ENCODE peak calls at places on chromosomes 5 and 9, in five cellular contexts. Q is glutamatergic neuron, B is left lung, L is fibroblast of the aortic adventitia, I is right lobe of liver. J is an unnamed sample.

GRCh38 chr5:137217599-137218200 is 281.4 kb downstream of the SPOCK1 start:
- DNase-seq in Q (no peak), B (no peak), L (peak; percentile 73), I (no peak), J (no peak)

GRCh38 chr9:126569036-126569435 is 44.7 kb upstream of the LMX1B start:
- DNase-seq in Q (no peak), B (no peak), L (peak; percentile 22), I (no peak), J (no peak)

GRCh38 chr5:137470111-137470920 is 28.8 kb downstream of the SPOCK1 start:
- DNase-seq in Q (no peak), B (no peak), L (peak; percentile 98), I (no peak), J (no peak)

GRCh38 chr9:26243722-26244121 is 565.5 kb upstream of the TUSC1 start:
- DNase-seq in Q (no peak), B (no peak), L (peak; percentile 27), I (no peak), J (no peak)

GRCh38 chr5:62327627-62328026 is 21.6 kb downstream of the KIF2A start:
- DNase-seq in Q (no peak), B (no peak), L (no peak), I (no peak), J (no peak)

GRCh38 chr9:38687389-38687842 is 32.5 kb downstream of the FAM240B start:
- DNase-seq in Q (no peak), B (peak; percentile 93), L (no peak), I (peak; percentile 65), J (no peak)

GRCh38 chr5:124949862-124950261 is 203.4 kb upstream of the ZNF608 start:
- DNase-seq in Q (no peak), B (no peak), L (no peak), I (no peak), J (no peak)

GRCh38 chr5:82806513-82806912 is 270.7 kb downstream of the TMEM167A start:
- DNase-seq in Q (no peak), B (no peak), L (peak; percentile 30), I (no peak), J (no peak)

GRCh38 chr9:88303785-88304495 is 84.3 kb upstream of the SPIN1 start:
- DNase-seq in Q (no peak), B (no peak), L (peak; percentile 18), I (no peak), J (peak; percentile 74)

GRCh38 chr5:150674376-150674821 is 13.3 kb downstream of the MYOZ3 start:
- DNase-seq in Q (no peak), B (no peak), L (no peak), I (no peak), J (no peak)

GRCh38 chr9:133990366-133991210 is 1.5 kb downstream of the VAV2 start:
- DNase-seq in Q (no peak), B (peak; percentile 78), L (peak; percentile 67), I (peak; percentile 81), J (no peak)

GRCh38 chr5:137808503-137809135 is 54.5 kb upstream of the HNRNPA0 start:
- DNase-seq in Q (no peak), B (no peak), L (no peak), I (no peak), J (no peak)

GRCh38 chr5:168831438-168831837 is 252.3 kb upstream of the PANK3 start:
- DNase-seq in Q (no peak), B (no peak), L (no peak), I (no peak), J (no peak)

GRCh38 chr9:128208386-128208785 is 5.2 kb downstream of the DNM1 start:
- DNase-seq in Q (no peak), B (no peak), L (no peak), I (no peak), J (no peak)

GRCh38 chr5:119389288-119390065 is 33.7 kb downstream of the TNFAIP8 start:
- DNase-seq in Q (no peak), B (no peak), L (peak; percentile 66), I (no peak), J (no peak)

GRCh38 chr5:96434201-96434645 is 1.2 kb upstream of the PCSK1 start:
- DNase-seq in Q (peak; percentile 46), B (peak; percentile 62), L (peak; percentile 76), I (peak; percentile 63), J (peak; percentile 47)

GRCh38 chr9:130626249-130626982 is 38.0 kb upstream of the PRDM12 start:
- DNase-seq in Q (peak; percentile 45), B (no peak), L (no peak), I (peak; percentile 68), J (no peak)

GRCh38 chr5:140869555-140869886 is 764 bp downstream of the PCDHA11 start:
- DNase-seq in Q (no peak), B (no peak), L (no peak), I (no peak), J (no peak)

GRCh38 chr5:140877262-140877581 is 2.1 kb downstream of the PCDHA12 start:
- DNase-seq in Q (no peak), B (no peak), L (no peak), I (no peak), J (no peak)

GRCh38 chr5:140870221-140871201 is 1.8 kb downstream of the PCDHA11 start:
- DNase-seq in Q (no peak), B (peak; percentile 77), L (no peak), I (no peak), J (no peak)

GRCh38 chr5:140875085-140876065 is at the start of gene PCDHA12:
- DNase-seq in Q (peak; percentile 35), B (no peak), L (no peak), I (no peak), J (no peak)
- TF ChIP-seq CTCF in Q (peak; percentile 65), B (no peak), L (no peak), I (no peak), J (no peak)

GRCh38 chr5:126736141-126736540 is 40.8 kb upstream of the LMNB1 start:
- DNase-seq in Q (no peak), B (no peak), L (no peak), I (no peak), J (no peak)
- TF ChIP-seq CTCF in Q (no peak), B (no peak), L (no peak), I (no peak), J (no peak)

DNA sequence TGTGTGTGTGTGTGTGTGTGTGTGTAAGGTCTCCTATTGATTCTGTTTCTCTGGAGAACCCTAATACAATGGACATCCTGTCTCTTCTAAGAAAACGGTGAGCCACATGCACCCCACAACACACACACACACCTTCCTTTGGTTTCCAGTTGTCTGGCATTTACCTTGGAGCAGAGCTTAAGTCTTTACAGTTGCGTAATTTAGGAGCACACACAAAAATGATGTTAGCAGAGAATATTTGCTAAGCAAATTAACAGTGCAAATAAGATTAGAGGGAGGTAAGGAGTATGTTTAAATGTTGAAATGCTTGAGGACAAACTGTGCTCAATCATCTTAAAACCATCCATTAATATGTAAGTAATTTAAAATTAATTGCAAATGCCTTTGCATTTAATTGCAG is 478.5 kb downstream of the ARHGEF28 start:
- DNase-seq in Q (no peak), B (no peak), L (no peak), I (no peak), J (no peak)
- TF ChIP-seq CTCF in Q (no peak), B (no peak), L (no peak), I (no peak), J (no peak)

DNA sequence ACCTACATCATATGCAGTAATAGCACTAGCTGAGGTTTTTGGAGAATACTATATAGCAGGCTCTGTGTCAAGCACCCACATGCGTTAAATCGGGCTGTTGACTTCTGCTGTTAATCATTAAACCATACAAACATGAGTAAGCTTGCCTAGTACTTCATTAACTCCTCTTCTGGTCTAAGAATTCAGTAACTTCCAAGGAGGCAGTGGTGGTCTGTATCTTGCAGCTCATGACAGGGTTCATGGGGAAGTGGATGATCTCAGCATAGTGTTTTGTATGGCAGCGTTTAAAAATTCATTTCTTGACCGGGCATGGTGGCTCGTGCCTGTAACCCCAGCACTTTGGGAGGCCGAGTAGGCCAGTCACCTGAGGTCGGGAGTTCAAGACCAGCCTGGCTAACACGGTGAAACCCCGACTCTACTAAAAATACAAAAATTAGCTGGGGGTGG is at the start of gene HAVCR1:
- DNase-seq in Q (no peak), B (no peak), L (no peak), I (no peak), J (no peak)
- TF ChIP-seq CTCF in Q (no peak), B (no peak), L (no peak), I (no peak), J (no peak)

DNA sequence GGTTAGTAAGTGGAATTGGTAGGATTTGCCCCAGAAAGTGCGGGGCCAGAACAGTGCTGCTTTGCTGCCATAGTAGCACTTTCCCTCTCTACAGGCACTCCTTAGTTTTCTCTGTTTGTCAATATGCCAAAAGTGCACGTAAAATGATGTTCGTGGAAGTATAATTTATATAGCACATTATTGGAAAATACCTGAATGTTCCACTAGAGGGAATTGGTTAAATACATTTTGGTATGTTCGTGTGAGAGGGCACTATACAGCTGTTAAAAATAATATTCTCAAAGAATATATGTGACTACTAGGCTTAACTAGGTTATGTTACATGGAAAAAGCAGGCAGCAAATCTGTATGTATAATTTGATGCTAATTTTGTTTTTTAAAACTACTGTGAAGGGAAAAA is 184.0 kb upstream of the GDNF start:
- DNase-seq in Q (no peak), B (no peak), L (no peak), I (no peak), J (no peak)
- TF ChIP-seq CTCF in Q (peak; percentile 63), B (no peak), L (peak; percentile 24), I (peak; percentile 23), J (no peak)

DNA sequence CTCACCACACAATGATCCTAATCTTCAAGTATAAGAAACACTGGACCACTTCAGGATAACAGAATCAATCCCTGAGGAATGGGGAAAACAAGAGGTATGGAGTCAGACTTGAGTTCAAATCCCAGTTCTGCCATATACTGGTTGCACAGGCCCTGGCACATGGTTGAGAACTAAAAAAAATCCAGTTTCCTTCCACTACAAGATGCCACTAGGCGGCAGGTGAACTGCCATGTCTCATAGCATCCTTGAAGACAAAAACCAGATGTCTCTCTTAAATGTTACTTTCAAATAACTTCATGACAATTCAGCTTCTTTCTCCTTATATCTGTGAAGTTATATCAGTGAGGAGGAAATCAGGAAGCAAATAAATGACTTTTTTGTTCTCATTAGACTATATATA is 11.0 kb downstream of the DEPDC1B start:
- DNase-seq in Q (no peak), B (no peak), L (no peak), I (no peak), J (no peak)
- TF ChIP-seq CTCF in Q (no peak), B (no peak), L (no peak), I (no peak), J (no peak)

GRCh38 chr5:111755264-111755941 is 1.6 kb downstream of the NREP start:
- DNase-seq in Q (no peak), B (no peak), L (no peak), I (no peak), J (no peak)

GRCh38 chr5:111758284-111758628 is 1.3 kb upstream of the NREP start:
- DNase-seq in Q (no peak), B (no peak), L (no peak), I (no peak), J (no peak)

GRCh38 chr5:111755942-111756353 is 1.0 kb downstream of the NREP start:
- DNase-seq in Q (no peak), B (no peak), L (peak; percentile 77), I (no peak), J (no peak)

GRCh38 chr5:111757582-111758283 is 739 bp upstream of the NREP start:
- DNase-seq in Q (peak; percentile 86), B (peak; percentile 97), L (peak; percentile 95), I (peak; percentile 95), J (peak; percentile 88)

GRCh38 chr5:111756701-111757581 is at the start of gene NREP:
- DNase-seq in Q (peak; percentile 89), B (no peak), L (peak; percentile 96), I (peak; percentile 91), J (no peak)
- TF ChIP-seq CTCF in Q (peak; percentile 36), B (peak; percentile 28), L (peak; percentile 79), I (no peak), J (no peak)